ENCODE peak calls at places on chromosomes 5 and 9, in ten cellular contexts. R is lower leg skin, H is A549, O is ovary, J is IMR-90, N is uterus, C is K562, X is adrenal gland, G is heart left ventricle, T is Peyer's patch. U is an unnamed sample.
A peak's percentile ranks its signal among the peaks of the same experiment; 100 is the strongest.

GRCh38 chr5:35202319-35203111 is 27.8 kb downstream of the PRLR start:
- DNase-seq in J (peak; percentile 52), T (peak; percentile 85), G (peak; percentile 50), R (no peak), O (no peak), H (peak; percentile 42), N (no peak), C (peak; percentile 33), X (no peak), U (peak; percentile 60)

GRCh38 chr9:93693129-93693528 is 116.7 kb downstream of the PHF2 start:
- DNase-seq in H (no peak), C (no peak), T (no peak), N (no peak), O (no peak), J (no peak), R (no peak), X (no peak), G (no peak), U (no peak)

GRCh38 chr9:133048595-133048994 is 13.2 kb upstream of the CEL start:
- DNase-seq in O (no peak), T (peak; percentile 62), N (no peak), H (peak; percentile 46), R (no peak), C (peak; percentile 60), J (peak; percentile 11), G (no peak), X (no peak), U (no peak)

GRCh38 chr5:7815757-7816534 is 35.0 kb downstream of the CFAP90 start:
- DNase-seq in J (peak; percentile 39), T (peak; percentile 80), G (peak; percentile 79), H (peak; percentile 75), C (peak; percentile 86), R (peak; percentile 75), O (peak; percentile 69), X (peak; percentile 72), N (peak; percentile 69), U (peak; percentile 84)

GRCh38 chr5:1919750-1920149 is 37.0 kb upstream of the IRX4 start:
- DNase-seq in H (no peak), X (no peak), R (no peak), C (no peak), J (no peak), O (no peak), G (no peak), T (peak; percentile 6), N (no peak), U (no peak)

GRCh38 chr5:124583469-124584350 is 162.7 kb downstream of the ZNF608 start:
- DNase-seq in T (no peak), C (peak; percentile 24), X (no peak), R (no peak), G (no peak), J (peak; percentile 95), N (no peak), H (peak; percentile 56), O (no peak), U (no peak)

GRCh38 chr9:94948567-94949235 is 222.2 kb downstream of the AOPEP start:
- DNase-seq in R (no peak), X (no peak), J (peak; percentile 40), G (no peak), C (no peak), T (no peak), H (no peak), N (no peak), O (no peak), U (no peak)

GRCh38 chr5:178207183-178207916 is 3.0 kb downstream of the HNRNPAB start:
- DNase-seq in R (no peak), O (no peak), G (no peak), C (no peak), H (no peak), J (peak; percentile 67), X (peak; percentile 65), T (peak; percentile 67), N (no peak), U (no peak)

GRCh38 chr5:109865636-109866035 is 175.9 kb downstream of the MAN2A1 start:
- DNase-seq in J (peak; percentile 98), N (no peak), O (peak; percentile 15), C (no peak), T (peak; percentile 48), X (peak; percentile 81), G (no peak), H (no peak), R (no peak), U (no peak)

GRCh38 chr9:38619556-38620447 is 594 bp downstream of the ANKRD18A start:
- DNase-seq in O (no peak), H (no peak), N (no peak), C (no peak), R (no peak), X (no peak), G (peak; percentile 28), T (peak; percentile 50), J (no peak), U (peak; percentile 38)

GRCh38 chr5:160118349-160119141 is 705 bp downstream of the PWWP2A start:
- DNase-seq in R (peak; percentile 29), G (peak; percentile 54), X (peak; percentile 63), H (peak; percentile 44), N (peak; percentile 59), J (no peak), O (peak; percentile 60), T (peak; percentile 82), C (peak; percentile 69), U (peak; percentile 61)

DNA sequence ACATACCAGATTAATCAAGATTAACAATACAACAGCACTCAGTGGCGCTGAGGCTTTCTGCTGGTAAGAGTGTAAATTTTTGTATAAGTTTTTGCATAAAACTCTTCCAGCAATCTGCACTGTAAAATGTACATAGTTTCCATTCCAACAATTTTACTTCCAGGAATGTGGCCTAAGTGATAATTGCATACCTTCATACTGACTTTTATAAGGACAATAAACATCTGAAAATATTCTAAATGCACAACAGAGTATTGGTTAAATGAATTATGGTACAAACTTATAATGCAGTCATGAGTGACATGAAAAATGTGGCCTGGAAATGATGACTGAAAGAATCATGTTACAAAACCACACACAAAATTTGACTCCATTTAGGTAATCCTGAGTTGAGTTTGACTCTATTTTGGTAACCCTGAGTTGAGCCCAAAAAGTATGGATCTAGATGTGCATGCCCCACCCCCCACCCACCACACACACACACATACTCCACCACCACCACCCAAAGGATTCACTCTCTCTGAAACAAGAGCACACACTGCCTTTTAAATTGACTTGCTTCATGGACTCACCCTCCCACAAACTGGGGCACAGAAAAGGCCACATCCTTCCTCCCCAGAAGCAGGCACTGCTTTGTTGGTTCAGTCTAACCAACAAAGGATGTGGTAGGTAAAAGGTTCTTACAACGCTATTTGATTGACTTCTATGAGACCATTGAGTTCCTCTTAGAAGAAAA is 137.6 kb downstream of the SUSD1 start:
- DNase-seq in C (no peak), O (no peak), N (no peak), R (no peak), H (no peak), J (peak; percentile 94), T (peak; percentile 79), X (no peak), G (no peak), U (no peak)
- TF ChIP-seq POLR2A in C (no peak), O (no peak), N (no peak), R (no peak), H (no peak), J (no peak), T (no peak), X (no peak), G (no peak), U (no peak)

DNA sequence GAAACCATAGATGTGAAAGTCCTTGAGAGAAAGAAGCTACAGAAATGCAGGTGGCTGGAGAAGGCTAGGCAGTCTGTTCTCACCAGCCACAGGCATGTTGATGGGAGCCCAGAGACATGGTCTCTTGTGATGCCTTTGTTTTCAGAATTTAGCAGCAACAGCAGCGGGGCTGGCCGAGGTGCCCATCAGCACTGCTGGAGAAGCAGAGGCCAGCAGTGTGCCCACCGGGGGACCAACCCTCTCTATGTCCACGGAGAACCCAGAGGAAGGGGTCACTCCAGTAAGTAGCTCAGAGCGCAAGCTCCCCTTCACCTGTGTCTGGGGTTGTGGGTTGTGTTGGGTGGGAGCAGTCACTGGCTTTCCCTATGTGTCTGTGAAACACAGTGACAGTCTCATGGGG is 59.6 kb downstream of the COL15A1 start:
- DNase-seq in O (peak; percentile 5), H (no peak), R (no peak), X (no peak), C (no peak), T (no peak), G (no peak), J (no peak), N (no peak), U (no peak)
- TF ChIP-seq POLR2A in O (no peak), H (no peak), R (no peak), X (no peak), C (no peak), T (no peak), G (no peak), J (no peak), N (no peak), U (no peak)

DNA sequence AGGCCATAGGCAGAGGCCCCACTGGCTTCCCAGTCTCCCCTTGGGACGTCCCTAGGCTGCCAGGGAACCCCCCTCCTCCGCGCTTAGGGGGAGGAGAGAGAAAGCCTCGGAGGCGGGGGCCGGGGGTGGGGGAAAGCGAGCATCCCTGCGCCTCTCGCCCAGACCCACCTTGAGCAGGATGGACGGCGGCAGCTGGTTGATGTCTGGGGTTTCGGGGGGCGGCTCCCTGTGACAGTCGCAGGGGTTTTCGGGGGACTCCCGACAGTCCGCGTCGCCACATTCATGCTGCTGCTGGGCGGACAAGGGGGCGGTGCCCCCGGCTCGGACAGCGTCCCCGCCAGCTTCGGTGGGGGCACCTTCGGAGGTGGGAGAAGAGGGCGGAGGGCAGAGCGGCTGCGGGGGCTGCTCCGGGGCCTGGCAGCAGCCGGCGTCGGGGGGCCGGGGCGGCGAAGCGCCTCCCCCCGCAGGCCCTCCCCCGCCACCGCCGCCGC is 1.3 kb downstream of the FBXL17 start:
- DNase-seq in T (peak; percentile 69), X (peak; percentile 50), R (no peak), H (peak; percentile 51), O (peak; percentile 65), G (peak; percentile 67), C (peak; percentile 49), N (peak; percentile 51), J (peak; percentile 13), U (peak; percentile 57)
- TF ChIP-seq POLR2A in T (no peak), X (no peak), R (no peak), H (peak; percentile 37), O (no peak), G (no peak), C (no peak), N (no peak), J (no peak), U (no peak)

DNA sequence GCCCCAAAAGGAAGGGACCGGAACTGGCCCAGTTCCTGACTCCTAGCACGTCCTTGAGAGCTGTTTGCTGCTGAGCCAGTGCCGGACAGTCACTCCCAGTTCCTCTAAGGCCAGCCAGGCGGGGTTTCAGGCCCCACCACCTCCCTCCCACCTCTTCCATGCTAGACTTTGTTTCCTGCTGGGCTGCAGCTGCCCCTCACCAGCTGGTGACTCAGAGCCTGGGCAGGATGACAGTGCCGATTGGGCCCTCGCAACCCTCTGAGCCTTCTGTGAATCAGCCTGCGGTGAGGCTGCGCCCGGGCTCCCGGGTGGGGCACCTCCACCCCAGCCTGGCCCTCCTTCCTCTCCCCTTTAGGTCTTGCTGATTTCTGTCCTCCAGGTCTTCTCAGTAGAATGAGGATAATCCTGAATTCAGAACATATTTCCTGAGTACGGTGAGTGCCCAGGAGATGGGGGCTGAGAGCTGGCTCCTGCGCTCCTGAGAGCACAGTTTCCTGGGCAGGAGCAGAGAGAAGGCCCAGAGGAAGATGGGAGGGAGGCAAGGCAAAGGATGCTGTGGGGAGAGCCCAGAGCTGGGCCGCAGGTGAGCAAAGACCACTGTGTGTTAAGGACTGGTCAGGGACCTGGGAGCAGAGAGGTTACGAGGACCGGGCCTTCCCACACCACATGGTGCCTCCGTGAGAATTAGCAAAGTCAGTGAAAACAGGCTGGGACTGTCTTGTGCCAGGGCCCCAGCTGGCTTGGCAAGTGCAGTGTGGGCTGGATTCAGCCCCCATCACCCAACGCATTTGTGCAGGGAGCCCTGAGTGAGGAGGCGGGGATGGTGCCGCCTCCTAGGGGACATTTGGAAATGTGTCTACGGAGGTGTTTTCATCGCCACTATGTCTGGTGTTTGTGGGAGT is 32.9 kb upstream of the STXBP1 start:
- DNase-seq in X (peak; percentile 91), H (peak; percentile 87), O (peak; percentile 89), N (peak; percentile 80), R (peak; percentile 88), J (peak; percentile 98), C (no peak), G (peak; percentile 93), T (peak; percentile 92), U (peak; percentile 71)
- TF ChIP-seq POLR2A in X (no peak), H (peak; percentile 57), O (peak; percentile 22), N (no peak), R (no peak), J (peak; percentile 15), C (no peak), G (peak; percentile 45), T (no peak), U (peak; percentile 11)

U was measured in right lobe of liver.